ENCODE peak calls at places on chromosomes 1 and 21, in five cellular contexts. H is HS-5, Q is LHCN-M2, K is stomach, M is A172. S is an unnamed sample.

GRCh38 chr21:46424062-46424591 is 34.6 kb upstream of the DIP2A start:
- DNase-seq in Q (no peak), H (no peak), M (no peak), K (no peak), S (no peak)

GRCh38 chr1:57345916-57346315 is 77.9 kb downstream of the DAB1 start:
- DNase-seq in K (no peak), Q (no peak), M (no peak), H (no peak), S (no peak)

GRCh38 chr1:93844262-93845045 is 34.6 kb downstream of the DNTTIP2 start:
- DNase-seq in M (peak), Q (peak), K (peak), H (no peak), S (peak)

GRCh38 chr1:236854602-236854978 is 59.5 kb downstream of the MTR start:
- DNase-seq in H (peak), Q (peak), M (peak), K (no peak), S (peak)

GRCh38 chr1:239123243-239123642 is 263.1 kb upstream of the CHRM3 start:
- DNase-seq in M (no peak), Q (no peak), H (no peak), K (no peak), S (no peak)

GRCh38 chr1:99645699-99646531 is at the start of gene PALMD:
- DNase-seq in M (peak), K (peak), H (no peak), Q (peak), S (no peak)

GRCh38 chr1:90176530-90176929 is 181.6 kb downstream of the ZNF326 start:
- DNase-seq in H (no peak), Q (no peak), K (no peak), M (no peak), S (no peak)

GRCh38 chr21:35737899-35738341 is 322.4 kb downstream of the SETD4 start:
- DNase-seq in H (no peak), Q (peak), M (no peak), K (no peak), S (no peak)

GRCh38 chr1:25967308-25967707 is 30.6 kb downstream of the PAFAH2 start:
- DNase-seq in M (no peak), K (no peak), Q (no peak), H (no peak), S (no peak)

GRCh38 chr1:212916395-212917133 is 33.8 kb upstream of the VASH2 start:
- DNase-seq in H (no peak), Q (peak), M (no peak), K (peak), S (no peak)

GRCh38 chr1:242140871-242141270 is 142.0 kb upstream of the MAP1LC3C start:
- DNase-seq in K (no peak), H (no peak), M (no peak), Q (peak), S (no peak)

GRCh38 chr1:15420853-15421465 is 11.3 kb downstream of the EFHD2 start:
- DNase-seq in Q (no peak), M (no peak), K (no peak), H (no peak), S (no peak)

GRCh38 chr1:212179394-212180076 is 105.7 kb upstream of the PPP2R5A start:
- DNase-seq in H (peak), K (no peak), M (peak), Q (peak), S (peak)

GRCh38 chr1:198490224-198490623 is 50.3 kb downstream of the ATP6V1G3 start:
- DNase-seq in M (no peak), H (no peak), Q (no peak), K (no peak), S (no peak)

GRCh38 chr1:7422966-7423365 is 348.1 kb upstream of the VAMP3 start:
- DNase-seq in M (no peak), H (no peak), Q (no peak), K (no peak), S (no peak)

GRCh38 chr1:205059660-205060059 is 16.6 kb downstream of the CNTN2 start:
- DNase-seq in H (no peak), Q (no peak), M (no peak), K (no peak), S (no peak)

GRCh38 chr1:162206749-162207635 is 137.5 kb downstream of the NOS1AP start:
- DNase-seq in Q (peak), M (no peak), K (peak), H (no peak), S (no peak)

GRCh38 chr21:37767984-37768383 is 148.3 kb downstream of the KCNJ6 start:
- DNase-seq in M (peak), Q (peak), H (no peak), K (no peak), S (peak)

GRCh38 chr1:92862605-92863004 is 30.8 kb downstream of the RPL5 start:
- DNase-seq in M (no peak), Q (no peak), H (no peak), K (no peak), S (no peak)

GRCh38 chr1:151718011-151718431 is 1.4 kb upstream of the CELF3 start:
- DNase-seq in Q (no peak), H (no peak), K (no peak), M (no peak), S (no peak)

GRCh38 chr1:151165281-151165737 is 393 bp downstream of the LYSMD1 start:
- DNase-seq in Q (peak), M (no peak), K (no peak), H (no peak), S (peak)

GRCh38 chr21:34278451-34278850 is 85.4 kb upstream of the KCNE2 start:
- DNase-seq in H (no peak), K (no peak), M (no peak), Q (no peak), S (no peak)

GRCh38 chr1:209023790-209024189 is 559.7 kb upstream of the CAMK1G start:
- DNase-seq in Q (no peak), K (no peak), M (no peak), H (no peak), S (no peak)

GRCh38 chr1:228242313-228242864 is 34.5 kb downstream of the OBSCN start:
- DNase-seq in H (no peak), Q (no peak), M (no peak), K (no peak), S (no peak)